ENCODE peak calls at places on chromosomes 13 and 19, in four cellular contexts. P is T-helper 17 cell, W is NCI-H345, M is endothelial cell. B is an unnamed sample.

GRCh38 chr13:109256866-109257760 is 529.3 kb downstream of the IRS2 start:
- DNase-seq in P (no peak), W (no peak), M (no peak), B (no peak)

GRCh38 chr19:3268326-3268725 is 43.9 kb downstream of the CELF5 start:
- DNase-seq in P (no peak), W (no peak), M (no peak), B (no peak)

GRCh38 chr13:57353831-57354230 is 186.8 kb downstream of the PRR20E start:
- DNase-seq in P (no peak), W (no peak), M (no peak), B (no peak)

GRCh38 chr19:54439174-54439851 is 9.7 kb upstream of the LENG8 start:
- DNase-seq in P (no peak), W (no peak), M (peak), B (no peak)

GRCh38 chr19:40933025-40933424 is 51.0 kb upstream of the CYP2A7 start:
- DNase-seq in P (no peak), W (no peak), M (no peak), B (no peak)

GRCh38 chr13:106802917-106803316 is 235.0 kb upstream of the ARGLU1 start:
- DNase-seq in P (no peak), W (no peak), M (no peak), B (no peak)

GRCh38 chr19:38483016-38483630 is 49.6 kb downstream of the RYR1 start:
- DNase-seq in P (no peak), W (no peak), M (no peak), B (no peak)

GRCh38 chr19:54114340-54114826 is 1.1 kb downstream of the TFPT start:
- DNase-seq in P (no peak), W (no peak), M (peak), B (peak)

GRCh38 chr19:36973021-36973843 is 57.1 kb downstream of the ZNF568 start:
- DNase-seq in P (peak), W (peak), M (peak), B (peak)

GRCh38 chr19:29590278-29590677 is 15.8 kb upstream of the POP4 start:
- DNase-seq in P (no peak), W (peak), M (peak), B (no peak)

GRCh38 chr19:47274891-47275865 is 493 bp downstream of the INAFM1 start:
- DNase-seq in P (no peak), W (no peak), M (peak), B (no peak)

GRCh38 chr19:4910594-4911273 is 1.4 kb downstream of the UHRF1 start:
- DNase-seq in P (no peak), W (no peak), M (no peak), B (no peak)

GRCh38 chr13:97289514-97290298 is 67.6 kb downstream of the MBNL2 start:
- DNase-seq in P (no peak), W (no peak), M (no peak), B (no peak)

GRCh38 chr13:30429721-30430694 is 7.7 kb downstream of the UBE2L5 start:
- DNase-seq in P (no peak), W (no peak), M (no peak), B (no peak)

GRCh38 chr13:34816543-34816942 is 125.5 kb upstream of the NBEA start:
- DNase-seq in P (no peak), W (no peak), M (no peak), B (no peak)

GRCh38 chr13:70964124-70964523 is 855.9 kb upstream of the KLHL1 start:
- DNase-seq in P (no peak), W (peak), M (no peak), B (no peak)

GRCh38 chr13:91135376-91135775 is 212.1 kb upstream of the MIR17HG start:
- DNase-seq in P (no peak), W (no peak), M (no peak), B (no peak)

GRCh38 chr13:80121038-80121437 is 219.9 kb downstream of the SPRY2 start:
- DNase-seq in P (no peak), W (no peak), M (no peak), B (no peak)

GRCh38 chr19:53328967-53329366 is 4.6 kb upstream of the ZNF845 start:
- DNase-seq in P (no peak), W (no peak), M (no peak), B (no peak)

GRCh38 chr13:24181991-24182702 is 21.6 kb downstream of the SPATA13 start:
- DNase-seq in P (no peak), W (no peak), M (no peak), B (no peak)

GRCh38 chr13:27449081-27449603 is 1.2 kb downstream of the MTIF3 start:
- DNase-seq in P (no peak), W (no peak), M (no peak), B (no peak)

GRCh38 chr13:111622051-111622531 is 301.6 kb downstream of the TEX29 start:
- DNase-seq in P (no peak), W (no peak), M (no peak), B (no peak)